ENCODE peak calls at places on chromosomes 12 and 14, in four cellular contexts. One of them, this sample, is unnamed. For H3K4me1, the result is how much of the 10 kb centered on the place peaks cover.

GRCh38 chr12:46743471-46743870 is 82.3 kb downstream of the SLC38A4 start:
- DNase-seq in tibial nerve: no peak
- DNase-seq in A549: no peak
- DNase-seq in ovary: no peak
- DNase-seq in this sample: no peak

GRCh38 chr14:97180304-97181200 is 383.4 kb downstream of the VRK1 start:
- DNase-seq in tibial nerve: no peak
- DNase-seq in A549: peak
- DNase-seq in ovary: no peak
- DNase-seq in this sample: no peak

GRCh38 chr14:70152081-70152480 is 36.7 kb downstream of the SLC8A3 start:
- DNase-seq in tibial nerve: no peak
- DNase-seq in A549: no peak
- DNase-seq in ovary: no peak
- DNase-seq in this sample: no peak

GRCh38 chr12:5497329-5498058 is 65.6 kb downstream of the NTF3 start:
- DNase-seq in tibial nerve: no peak
- DNase-seq in A549: no peak
- DNase-seq in ovary: no peak
- DNase-seq in this sample: no peak

GRCh38 chr14:25215607-25216006 is 165.7 kb upstream of the STXBP6 start:
- DNase-seq in tibial nerve: no peak
- DNase-seq in A549: no peak
- DNase-seq in ovary: no peak
- DNase-seq in this sample: no peak

GRCh38 chr12:121217066-121217465 is 7.1 kb downstream of the P2RX4 start:
- DNase-seq in tibial nerve: no peak
- DNase-seq in A549: no peak
- DNase-seq in ovary: no peak
- DNase-seq in this sample: no peak

GRCh38 chr12:69397978-69398377 is 38.4 kb downstream of the YEATS4 start:
- DNase-seq in tibial nerve: no peak
- DNase-seq in A549: no peak
- DNase-seq in ovary: no peak
- DNase-seq in this sample: no peak

GRCh38 chr12:95553202-95553943 is 2.1 kb upstream of the USP44 start:
- DNase-seq in tibial nerve: no peak
- DNase-seq in A549: no peak
- DNase-seq in ovary: no peak
- DNase-seq in this sample: no peak

GRCh38 chr14:104109731-104110361 is 24.3 kb downstream of the ASPG start:
- DNase-seq in tibial nerve: no peak
- DNase-seq in A549: no peak
- DNase-seq in ovary: no peak
- DNase-seq in this sample: peak

GRCh38 chr12:51955702-51956101 is 4.2 kb downstream of the ACVR1B start:
- DNase-seq in tibial nerve: no peak
- DNase-seq in A549: no peak
- DNase-seq in ovary: no peak
- DNase-seq in this sample: no peak

GRCh38 chr12:119894916-119895315 is 17.8 kb upstream of the CIT start:
- DNase-seq in tibial nerve: no peak
- DNase-seq in A549: no peak
- DNase-seq in ovary: no peak
- DNase-seq in this sample: no peak

GRCh38 chr12:131505561-131505960 is 205.3 kb upstream of the SFSWAP start:
- DNase-seq in tibial nerve: no peak
- DNase-seq in A549: no peak
- DNase-seq in ovary: no peak
- DNase-seq in this sample: no peak

GRCh38 chr14:32679927-32680612 is 258.6 kb upstream of the NPAS3 start:
- DNase-seq in tibial nerve: no peak
- DNase-seq in A549: no peak
- DNase-seq in ovary: no peak
- DNase-seq in this sample: no peak

GRCh38 chr12:69210661-69211060 is 28.7 kb upstream of the CPSF6 start:
- DNase-seq in tibial nerve: no peak
- DNase-seq in A549: no peak
- DNase-seq in ovary: no peak
- DNase-seq in this sample: no peak

GRCh38 chr14:81423504-81423903 is 23.4 kb upstream of the STON2 start:
- DNase-seq in tibial nerve: no peak
- DNase-seq in A549: no peak
- DNase-seq in ovary: peak
- DNase-seq in this sample: no peak

GRCh38 chr14:56660677-56661389 is 81.2 kb downstream of the TMEM260 start:
- DNase-seq in tibial nerve: no peak
- DNase-seq in A549: no peak
- DNase-seq in ovary: no peak
- DNase-seq in this sample: no peak

GRCh38 chr12:104573-105081 is 38.1 kb downstream of the IQSEC3 start:
- DNase-seq in tibial nerve: no peak
- DNase-seq in A549: no peak
- DNase-seq in ovary: no peak
- DNase-seq in this sample: no peak

GRCh38 chr14:65137648-65138317 is 35.5 kb upstream of the MAX start:
- DNase-seq in tibial nerve: no peak
- DNase-seq in A549: no peak
- DNase-seq in ovary: no peak
- DNase-seq in this sample: no peak

GRCh38 chr12:27158322-27158721 is 75.9 kb upstream of the C12orf71 start:
- DNase-seq in tibial nerve: no peak
- DNase-seq in A549: no peak
- DNase-seq in ovary: no peak
- DNase-seq in this sample: no peak

GRCh38 chr14:49497725-49498348 is 88.3 kb downstream of the RPS29 start:
- DNase-seq in tibial nerve: peak
- DNase-seq in A549: peak
- DNase-seq in ovary: no peak
- DNase-seq in this sample: no peak

GRCh38 chr12:106193404-106194215 is 54.2 kb downstream of the CKAP4 start:
- DNase-seq in tibial nerve: no peak
- DNase-seq in A549: no peak
- DNase-seq in ovary: no peak
- DNase-seq in this sample: no peak

GRCh38 chr12:23204933-23205778 is 580.2 kb downstream of the ETNK1 start:
- DNase-seq in tibial nerve: peak
- DNase-seq in A549: peak
- DNase-seq in ovary: no peak
- DNase-seq in this sample: no peak

GRCh38 chr12:49451468-49452259 is 84.4 kb downstream of the SPATS2 start:
- DNase-seq in tibial nerve: no peak
- DNase-seq in A549: no peak
- DNase-seq in ovary: no peak
- DNase-seq in this sample: no peak

GRCh38 chr12:121202407-121203355 is 7.2 kb upstream of the P2RX4 start:
- DNase-seq in tibial nerve: no peak
- DNase-seq in A549: no peak
- DNase-seq in ovary: no peak
- DNase-seq in this sample: no peak

GRCh38 chr12:113002155-113002554 is 23.8 kb downstream of the OAS2 start:
- DNase-seq in tibial nerve: no peak
- DNase-seq in A549: peak
- DNase-seq in ovary: no peak
- DNase-seq in this sample: no peak
- TF ChIP-seq CTCF in tibial nerve: no peak
- TF ChIP-seq CTCF in A549: no peak
- TF ChIP-seq CTCF in ovary: no peak
- TF ChIP-seq CTCF in this sample: no peak

DNA sequence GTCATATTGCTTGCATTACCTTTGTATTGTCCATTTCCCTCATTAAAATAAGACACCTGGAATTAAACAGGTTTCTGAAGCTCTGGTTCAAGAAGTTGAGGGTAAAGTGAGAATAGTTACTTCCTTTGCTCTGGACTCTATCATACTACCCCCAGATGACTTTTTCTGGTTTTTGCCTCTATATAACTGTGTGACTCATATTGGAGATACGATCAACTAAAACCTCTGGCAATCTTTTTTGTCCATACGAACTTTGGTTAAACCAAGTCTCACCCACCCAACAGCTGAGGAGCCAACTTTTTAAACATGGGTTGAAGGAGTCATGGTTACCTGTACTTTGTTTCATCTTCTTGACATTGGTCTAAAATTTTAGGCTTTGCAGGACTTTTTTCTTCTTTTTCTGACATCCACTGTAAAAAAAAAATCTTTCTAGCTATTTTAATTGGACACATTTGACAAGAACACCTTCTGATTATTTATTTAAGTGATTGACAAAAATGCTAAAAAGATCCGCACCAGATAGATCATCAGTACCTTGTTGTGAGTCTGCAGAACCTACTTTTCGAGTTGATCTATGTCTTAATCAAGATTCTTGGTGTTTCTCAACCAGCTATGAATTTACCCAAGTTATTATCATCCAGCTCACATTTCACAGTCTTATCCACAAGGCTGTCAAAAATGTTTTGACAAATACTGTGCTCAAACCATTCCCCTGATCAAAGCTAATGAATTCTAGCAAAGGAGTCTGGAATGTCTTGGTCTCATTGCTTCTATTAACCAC is 166.0 kb downstream of the IPO8 start:
- DNase-seq in tibial nerve: no peak
- DNase-seq in A549: no peak
- DNase-seq in ovary: no peak
- DNase-seq in this sample: no peak
- TF ChIP-seq EP300 in tibial nerve: no peak
- TF ChIP-seq EP300 in A549: no peak
- TF ChIP-seq EP300 in ovary: no peak
- TF ChIP-seq EP300 in this sample: no peak

GRCh38 chr14:101905614-101906013 is 58.8 kb upstream of the DYNC1H1 start:
- DNase-seq in tibial nerve: no peak
- DNase-seq in A549: no peak
- DNase-seq in ovary: no peak
- DNase-seq in this sample: no peak
- H3K4me1 ChIP-seq in tibial nerve: under half
- H3K4me1 ChIP-seq in A549: under half
- H3K4me1 ChIP-seq in ovary: under half
- H3K4me1 ChIP-seq in this sample: under half

GRCh38 chr12:9751204-9752144 is 9.2 kb downstream of the CD69 start:
- DNase-seq in tibial nerve: no peak
- DNase-seq in A549: peak
- DNase-seq in ovary: no peak
- DNase-seq in this sample: no peak
- TF ChIP-seq CTCF in tibial nerve: no peak
- TF ChIP-seq CTCF in A549: no peak
- TF ChIP-seq CTCF in ovary: no peak
- TF ChIP-seq CTCF in this sample: peak

DNA sequence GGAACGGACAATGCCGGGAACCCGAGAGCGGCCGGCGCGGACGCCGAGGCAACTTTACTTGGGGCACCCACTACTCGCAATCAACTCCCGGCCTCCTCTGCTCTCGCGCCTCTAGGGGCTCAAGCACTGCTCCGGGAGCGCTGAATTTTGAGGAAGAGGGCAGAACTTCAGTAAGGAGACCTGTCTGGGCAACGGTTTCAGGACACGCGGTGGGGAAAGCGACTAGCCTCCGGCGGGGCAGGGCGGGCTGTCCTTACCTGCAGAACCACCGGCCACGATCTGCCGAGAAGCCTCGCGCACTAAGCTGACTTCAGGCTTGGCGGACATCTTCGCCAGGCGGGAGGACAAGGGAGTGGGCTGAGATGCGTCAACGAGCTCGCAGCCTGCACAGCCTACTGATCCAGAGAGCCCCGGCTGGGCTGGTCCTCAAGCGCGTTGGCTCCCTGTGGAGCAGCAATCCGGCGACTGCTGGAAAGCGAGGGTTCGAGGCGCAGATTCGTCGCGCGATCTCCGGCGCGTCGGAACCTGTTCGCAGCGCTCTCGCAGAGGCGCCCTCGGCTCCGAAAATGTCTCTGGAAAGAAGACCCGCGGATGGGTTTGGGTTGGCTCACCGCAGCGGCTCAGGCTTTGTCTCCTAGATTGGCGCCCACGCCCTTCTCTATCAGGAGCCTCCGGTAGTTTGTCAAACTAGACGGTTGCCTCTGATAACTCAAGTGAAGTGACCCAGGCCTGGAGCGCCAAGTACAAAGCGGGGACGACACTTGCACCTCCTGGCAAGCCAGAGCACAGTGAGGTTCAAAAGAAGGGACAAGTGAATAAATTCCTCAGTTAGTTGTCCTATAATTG is at the start of gene SLC25A21:
- DNase-seq in tibial nerve: peak
- DNase-seq in A549: peak
- DNase-seq in ovary: peak
- DNase-seq in this sample: peak
- TF ChIP-seq EP300 in tibial nerve: peak
- TF ChIP-seq EP300 in A549: no peak
- TF ChIP-seq EP300 in ovary: no peak
- TF ChIP-seq EP300 in this sample: no peak

DNA sequence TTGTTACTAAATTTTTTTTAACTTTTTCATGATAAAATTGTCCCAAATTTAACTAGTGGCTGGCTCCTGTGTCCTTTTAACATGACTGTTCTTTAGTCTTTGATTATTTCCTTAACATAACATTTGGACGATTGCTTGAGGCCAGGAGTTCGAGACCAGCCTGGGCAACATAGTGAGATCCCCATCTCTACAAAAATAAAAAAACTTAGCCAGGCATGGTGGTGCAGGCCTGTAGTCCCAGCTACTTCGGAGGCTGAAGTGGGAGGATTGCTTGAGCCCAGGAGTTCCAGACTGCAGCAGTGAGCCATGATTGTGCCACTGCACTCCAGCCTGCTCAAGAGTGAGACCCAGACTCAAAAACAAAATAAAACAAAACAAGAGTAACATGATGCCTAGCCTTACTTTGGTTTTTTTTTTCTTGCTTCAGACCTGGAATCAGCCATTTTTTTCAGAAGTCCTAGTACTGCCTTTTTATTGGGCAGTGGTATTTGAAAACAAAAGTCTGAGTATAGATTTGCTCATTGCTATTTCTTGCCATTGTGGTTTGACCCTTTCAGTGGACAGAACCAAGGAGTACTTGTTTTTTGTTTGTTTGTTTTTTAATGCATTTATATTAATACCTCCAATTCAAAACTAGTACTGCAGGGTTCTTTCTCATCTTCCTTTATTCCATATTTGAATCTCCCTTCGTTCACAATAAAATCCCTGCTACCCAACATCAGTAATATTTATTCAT is 4.8 kb downstream of the TOGARAM1 start:
- DNase-seq in tibial nerve: no peak
- DNase-seq in A549: no peak
- DNase-seq in ovary: no peak
- DNase-seq in this sample: no peak
- H3K4me1 ChIP-seq in tibial nerve: under half
- H3K4me1 ChIP-seq in A549: under half
- H3K4me1 ChIP-seq in ovary: under half
- H3K4me1 ChIP-seq in this sample: half or more

DNA sequence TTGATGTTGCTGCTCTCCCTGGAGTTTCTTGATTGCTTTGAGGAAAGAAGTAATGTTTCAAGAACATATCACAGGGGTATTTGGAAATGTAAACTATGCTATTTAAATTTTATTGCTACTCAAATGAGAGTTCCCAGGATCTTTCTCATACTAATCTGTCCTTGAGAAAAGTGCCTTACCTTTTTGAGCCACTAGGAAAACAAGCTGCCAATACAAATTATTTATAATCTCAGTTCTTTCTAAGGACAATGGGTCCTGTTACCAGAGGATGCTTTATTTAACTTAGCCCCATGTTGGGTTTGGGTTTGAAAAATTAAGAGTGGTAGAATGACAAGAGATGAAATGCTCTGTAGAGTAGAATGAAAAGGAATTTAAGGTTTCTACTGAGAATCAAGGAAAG is 258.2 kb upstream of the PRKD1 start:
- DNase-seq in tibial nerve: no peak
- DNase-seq in A549: no peak
- DNase-seq in ovary: no peak
- DNase-seq in this sample: no peak
- TF ChIP-seq CTCF in tibial nerve: peak
- TF ChIP-seq CTCF in A549: no peak
- TF ChIP-seq CTCF in ovary: no peak
- TF ChIP-seq CTCF in this sample: no peak